ENCODE peak calls at places on chromosomes 6 and 20, in four cellular contexts. E, J, N and Y are unnamed samples.

GRCh38 chr20:63125893-63126601 is 89.9 kb downstream of the YTHDF1 start:
- DNase-seq in N (no peak), J (no peak), E (no peak), Y (no peak)

GRCh38 chr6:134446228-134446848 is 128.4 kb upstream of the SGK1 start:
- DNase-seq in J (peak), N (no peak), E (no peak), Y (no peak)

GRCh38 chr6:40340957-40341356 is 246.2 kb downstream of the LRFN2 start:
- DNase-seq in J (no peak), E (no peak), N (no peak), Y (no peak)

GRCh38 chr6:86215323-86215722 is 572.6 kb upstream of the SYNCRIP start:
- DNase-seq in N (no peak), E (no peak), J (no peak), Y (no peak)

GRCh38 chr6:127219869-127220268 is 46.8 kb upstream of the RNF146 start:
- DNase-seq in E (no peak), J (peak), N (peak), Y (no peak)

GRCh38 chr20:58228103-58228483 is 360 bp downstream of the ANKRD60 start:
- DNase-seq in J (peak), N (no peak), E (no peak), Y (no peak)

GRCh38 chr6:113809818-113810217 is 47.3 kb upstream of the MARCKS start:
- DNase-seq in N (no peak), J (no peak), E (no peak), Y (peak)

GRCh38 chr20:16158090-16158975 is 414.9 kb downstream of the KIF16B start:
- DNase-seq in N (no peak), J (no peak), E (no peak), Y (no peak)

GRCh38 chr20:37334450-37334849 is 11.5 kb upstream of the SRC start:
- DNase-seq in J (no peak), N (no peak), E (peak), Y (no peak)

GRCh38 chr6:161141173-161141572 is 132.7 kb downstream of the AGPAT4 start:
- DNase-seq in J (no peak), N (no peak), E (no peak), Y (no peak)

GRCh38 chr6:31897612-31898199 is at the start of gene EHMT2:
- DNase-seq in J (peak), E (peak), N (peak), Y (peak)

GRCh38 chr6:36563928-36564284 is 16.6 kb upstream of the STK38 start:
- DNase-seq in N (no peak), J (no peak), E (no peak), Y (no peak)

GRCh38 chr20:9215539-9215938 is 146.7 kb downstream of the PLCB4 start:
- DNase-seq in J (no peak), E (no peak), N (no peak), Y (no peak)

GRCh38 chr6:130945401-130945919 is 117.6 kb downstream of the EPB41L2 start:
- DNase-seq in N (no peak), J (peak), E (no peak), Y (no peak)

GRCh38 chr6:110530671-110531070 is 54.3 kb upstream of the SLC22A16 start:
- DNase-seq in N (no peak), J (peak), E (no peak), Y (no peak)

GRCh38 chr6:158047120-158047518 is 65.5 kb downstream of the SYNJ2 start:
- DNase-seq in J (peak), E (no peak), N (no peak), Y (no peak)

DNA sequence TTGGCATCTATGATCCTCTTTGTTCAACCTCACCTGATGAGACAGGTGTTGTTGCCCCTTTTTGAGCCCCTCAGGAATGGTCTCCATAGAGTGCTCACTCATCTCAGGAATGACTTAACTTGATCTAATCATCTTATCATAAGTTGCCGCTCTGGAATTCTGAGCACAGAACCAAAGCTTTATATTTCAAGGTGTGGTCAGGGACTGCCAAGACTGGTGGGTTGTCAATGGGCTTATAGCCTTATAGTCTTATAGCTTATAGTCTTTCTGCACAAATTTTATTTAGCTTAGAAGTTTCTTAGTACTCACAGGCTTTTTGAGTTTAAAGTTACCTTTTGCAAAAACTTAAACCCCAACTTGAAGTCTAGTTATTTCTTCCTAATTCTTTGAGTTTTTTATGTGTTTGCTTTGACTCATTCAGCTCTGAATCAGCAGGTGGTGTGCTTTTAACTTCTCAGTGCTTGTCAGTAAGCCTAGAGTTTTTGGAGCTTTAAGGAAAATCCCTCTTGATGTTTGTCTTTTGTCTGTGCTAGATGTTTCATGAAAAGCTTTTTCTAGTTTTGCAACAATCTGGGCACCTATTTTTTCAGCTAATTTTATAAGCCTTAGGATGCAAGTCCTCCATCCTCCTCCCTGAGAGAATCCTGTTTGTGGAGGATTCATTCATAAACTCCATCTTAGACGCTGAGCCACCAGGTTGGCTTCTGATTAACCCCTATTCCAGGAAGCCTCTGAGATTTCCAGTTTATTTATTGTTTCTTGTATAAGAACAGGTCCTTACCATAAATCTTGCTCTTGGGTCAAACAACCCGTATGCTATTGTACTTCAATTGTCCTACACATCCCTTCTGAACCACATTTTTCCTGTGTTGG is 72.3 kb upstream of the SSTR4 start:
- DNase-seq in E (no peak), J (peak), N (no peak), Y (no peak)
- TF ChIP-seq CTCF in E (no peak), J (no peak), N (no peak), Y (no peak)

GRCh38 chr6:52352239-52353008 is 9.5 kb upstream of the PAQR8 start:
- DNase-seq in E (no peak), J (peak), N (no peak), Y (peak)
- H3K4me3 ChIP-seq in E (no peak), J (peak), N (no peak), Y (no peak)

GRCh38 chr20:49396230-49396629 is 86.2 kb downstream of the KCNB1 start:
- DNase-seq in E (no peak), J (peak), N (no peak), Y (no peak)
- TF ChIP-seq CTCF in E (no peak), J (no peak), N (no peak), Y (no peak)

GRCh38 chr6:166625356-166625755 is 1.7 kb downstream of the RPS6KA2 start:
- DNase-seq in N (no peak), J (peak), E (no peak), Y (no peak)
- H3K4me3 ChIP-seq in N (no peak), J (peak), E (no peak), Y (no peak)

DNA sequence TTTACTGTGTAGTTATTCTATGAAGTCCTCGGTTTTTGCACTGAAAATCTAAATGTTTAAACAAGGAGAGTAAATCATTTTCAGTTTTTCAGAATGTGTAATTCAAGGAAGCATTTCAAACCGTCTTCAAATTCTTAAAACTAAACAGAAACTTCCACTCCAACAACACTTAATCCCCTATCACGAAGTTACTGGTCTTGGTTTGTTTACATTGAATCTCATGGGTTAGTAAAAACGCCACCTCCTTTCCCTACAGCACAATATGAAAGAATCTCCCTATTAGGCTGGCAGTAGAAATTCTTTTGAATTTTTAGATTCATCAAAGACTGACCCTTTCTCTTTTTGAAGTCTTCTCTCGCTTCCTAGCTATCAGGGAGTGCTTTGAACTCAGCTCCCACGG is 192.9 kb downstream of the AIG1 start:
- DNase-seq in J (no peak), E (no peak), N (no peak), Y (no peak)
- TF ChIP-seq CTCF in J (no peak), E (no peak), N (no peak), Y (no peak)

DNA sequence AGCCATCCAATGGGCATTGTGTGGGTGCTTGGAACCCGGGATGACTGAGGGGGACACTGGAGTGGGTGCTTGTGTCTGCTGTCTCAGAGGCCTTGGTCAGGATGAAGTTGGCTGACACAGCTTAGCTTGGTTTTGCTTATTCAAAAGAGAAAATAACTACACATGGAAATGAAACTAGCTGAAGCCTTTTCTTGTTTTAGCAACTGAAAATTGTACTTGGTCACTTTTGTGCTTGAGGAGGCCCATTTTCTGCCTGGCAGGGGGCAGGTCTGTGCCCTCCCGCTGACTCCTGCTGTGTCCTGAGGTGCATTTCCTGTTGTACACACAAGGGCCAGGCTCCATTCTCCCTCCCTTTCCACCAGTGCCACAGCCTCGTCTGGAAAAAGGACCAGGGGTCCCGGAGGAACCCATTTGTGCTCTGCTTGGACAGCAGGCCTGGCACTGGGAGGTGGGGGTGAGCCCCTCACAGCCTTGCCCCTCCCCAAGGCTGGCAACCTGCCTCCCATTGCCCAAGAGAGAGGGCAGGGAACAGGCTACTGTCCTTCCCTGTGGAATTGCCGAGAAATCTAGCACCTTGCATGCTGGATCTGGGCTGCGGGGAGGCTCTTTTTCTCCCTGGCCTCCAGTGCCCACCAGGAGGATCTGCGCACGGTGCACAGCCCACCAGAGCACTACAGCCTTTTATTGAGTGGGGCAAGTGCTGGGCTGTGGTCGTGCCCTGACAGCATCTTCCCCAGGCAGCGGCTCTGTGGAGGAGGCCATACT is 49.4 kb downstream of the PYGB start:
- DNase-seq in J (no peak), E (no peak), N (no peak), Y (no peak)
- H3K4me3 ChIP-seq in J (no peak), E (no peak), N (no peak), Y (no peak)

DNA sequence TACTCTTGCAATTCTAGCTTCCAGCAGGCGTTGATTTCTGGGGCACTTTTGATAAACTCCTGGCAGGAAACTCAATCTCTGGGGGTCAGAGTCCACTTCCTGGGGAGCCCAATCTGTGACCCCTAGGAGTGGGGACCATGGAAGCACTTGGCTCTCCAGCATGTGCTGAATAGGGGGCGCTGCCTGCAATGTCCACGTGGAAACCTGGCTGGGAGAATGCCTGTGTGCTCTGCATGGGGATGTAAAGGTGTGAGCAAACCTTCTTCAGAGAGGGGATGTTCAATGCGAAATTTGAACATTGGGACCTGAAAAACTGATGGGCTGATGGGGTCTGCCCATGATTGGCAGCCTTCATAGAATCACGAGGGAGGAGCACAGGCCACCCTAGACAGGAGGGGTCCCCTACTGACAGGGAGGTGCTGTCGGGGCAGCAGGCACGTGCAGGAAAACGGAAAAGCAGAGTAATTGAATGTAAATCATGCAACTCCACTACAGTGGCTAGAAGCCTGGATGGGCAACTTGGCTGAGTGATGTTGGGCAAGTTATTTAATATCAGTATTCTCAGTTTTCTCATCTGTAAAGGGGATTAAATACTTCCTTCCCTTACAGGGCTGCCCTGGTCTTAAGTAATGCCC is 47.8 kb downstream of the CEP43 start:
- DNase-seq in E (no peak), J (no peak), N (no peak), Y (no peak)
- TF ChIP-seq CTCF in E (no peak), J (no peak), N (no peak), Y (no peak)

GRCh38 chr20:53940356-53940694 is 130.1 kb downstream of the BCAS1 start:
- DNase-seq in N (no peak), E (no peak), J (no peak), Y (no peak)

GRCh38 chr20:53940883-53941546 is 129.4 kb downstream of the BCAS1 start:
- DNase-seq in N (peak), E (no peak), J (peak), Y (no peak)

GRCh38 chr20:53938739-53939138 is 131.7 kb downstream of the BCAS1 start:
- DNase-seq in N (no peak), J (no peak), E (no peak), Y (no peak)

GRCh38 chr20:53937929-53938367 is 132.4 kb downstream of the BCAS1 start:
- DNase-seq in N (no peak), E (no peak), J (no peak), Y (no peak)

DNA sequence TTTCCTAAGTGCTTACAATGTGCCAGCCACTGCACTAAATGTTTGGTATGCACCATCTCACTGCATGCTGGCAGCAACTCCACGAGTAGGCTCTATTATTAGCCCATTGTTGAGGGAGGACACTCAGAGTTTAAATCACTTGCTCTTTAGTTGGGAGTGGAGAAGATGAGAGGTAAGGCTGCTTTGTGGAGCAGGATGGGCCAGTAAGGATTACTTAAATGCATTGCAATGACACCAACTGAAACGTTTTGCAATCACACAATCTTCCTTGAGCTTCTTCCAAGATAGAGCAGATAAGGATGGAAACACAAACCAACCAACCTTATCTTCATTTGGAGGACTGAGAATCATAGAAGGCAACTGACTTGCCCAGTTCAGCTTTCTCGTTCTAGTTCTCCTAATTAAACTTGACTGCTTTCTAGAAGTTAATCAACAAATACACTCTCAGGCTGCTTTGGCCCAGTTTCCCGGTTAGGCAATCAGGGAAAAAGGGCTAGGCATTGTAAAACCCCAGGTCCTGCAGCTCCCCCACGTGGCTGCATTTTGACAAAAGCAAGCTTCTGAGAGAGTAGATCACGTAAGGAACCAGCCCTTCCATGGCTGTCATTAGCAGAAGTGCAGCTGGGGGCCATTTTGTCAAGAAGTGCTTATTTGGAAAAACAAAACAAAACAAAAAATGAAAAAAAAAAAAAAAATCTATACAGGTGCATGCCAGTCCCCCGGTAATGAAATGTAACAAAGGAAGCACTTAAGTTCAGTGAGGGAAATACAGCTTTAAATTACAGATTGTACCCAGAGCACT is 130.6 kb downstream of the BCAS1 start:
- DNase-seq in N (peak), E (peak), J (peak), Y (peak)
- H3K4me3 ChIP-seq in N (no peak), E (no peak), J (no peak), Y (no peak)

DNA sequence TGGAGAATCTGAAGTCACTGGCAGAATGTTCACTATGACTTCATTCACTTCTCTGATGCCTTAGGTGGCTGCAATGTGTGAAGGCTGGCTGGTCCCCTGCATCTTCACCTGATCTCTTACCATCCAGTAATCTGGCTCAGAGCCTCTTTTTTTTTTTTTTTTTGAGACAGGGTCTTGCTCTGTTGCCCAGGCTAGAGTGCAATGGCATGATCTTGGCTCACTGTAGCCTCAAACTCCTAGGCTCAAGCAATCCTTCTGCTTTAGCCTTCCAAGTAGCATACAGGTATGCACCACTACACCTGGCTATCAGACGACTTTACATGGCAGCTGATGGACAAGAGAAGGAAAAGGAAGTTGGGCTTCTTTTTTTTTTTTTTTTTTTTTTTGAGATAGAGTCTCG is 25.8 kb upstream of the JARID2 start:
- DNase-seq in N (no peak), E (no peak), J (no peak), Y (no peak)
- TF ChIP-seq CTCF in N (no peak), E (no peak), J (no peak), Y (no peak)

DNA sequence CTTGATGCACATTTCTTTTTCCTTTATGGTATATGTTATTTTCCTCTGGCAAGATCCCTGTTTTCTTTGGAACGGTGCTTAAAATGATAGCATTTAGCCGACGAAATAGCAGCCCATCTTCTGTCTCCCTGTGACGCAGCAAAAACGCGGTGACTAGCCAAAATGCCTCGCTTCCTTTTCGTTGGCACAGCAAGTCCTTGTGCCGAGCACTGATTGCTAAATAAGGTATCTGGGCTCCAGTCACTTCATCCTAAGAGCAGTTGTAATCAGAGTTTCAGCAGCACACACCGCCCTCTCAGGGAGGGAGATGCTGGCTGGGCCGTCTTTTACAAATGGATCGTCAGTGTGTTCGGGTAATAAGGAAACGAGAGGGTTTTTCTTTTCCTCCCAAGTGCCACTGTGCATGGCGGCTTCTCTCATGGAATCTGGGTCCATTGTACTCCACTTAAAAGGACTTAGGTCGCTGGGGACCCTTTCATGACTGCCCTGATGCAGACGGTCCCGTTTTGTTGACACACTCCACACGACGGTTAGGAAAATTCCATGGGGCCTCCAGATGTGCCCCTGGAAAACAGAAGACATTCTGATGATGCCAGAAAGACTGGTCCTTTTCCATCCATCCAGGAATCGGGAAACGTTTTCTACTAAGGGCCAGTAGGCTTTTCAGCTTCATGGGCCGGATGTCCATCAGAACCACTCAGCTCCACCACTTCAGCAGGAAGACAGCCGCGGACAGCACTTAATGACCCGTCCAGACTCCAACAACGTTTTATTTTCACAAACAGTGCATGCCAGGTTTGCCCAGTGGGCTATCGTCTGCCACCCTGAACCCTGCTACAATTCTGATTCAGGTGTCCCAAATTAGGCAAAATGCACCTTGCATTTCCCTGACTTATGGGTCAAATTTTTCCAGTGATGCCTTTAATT is 185.5 kb downstream of the CDH4 start:
- DNase-seq in N (no peak), E (no peak), J (peak), Y (no peak)
- H3K4me3 ChIP-seq in N (no peak), E (no peak), J (no peak), Y (no peak)